ENCODE peak calls at places on chromosomes 6 and 20, in ten cellular contexts. P, R, S, I, D, X, W, H, J and N are unnamed samples.

GRCh38 chr6:88268508-88268907 is 102.4 kb upstream of the CNR1 start:
- DNase-seq in P (no peak), R (no peak), I (no peak), D (no peak), S (no peak), X (no peak), H (no peak), W (no peak), J (peak), N (no peak)

GRCh38 chr20:56631318-56631989 is 2.3 kb downstream of the TFAP2C start:
- DNase-seq in I (no peak), J (peak), R (no peak), X (no peak), P (no peak), D (no peak), W (no peak), H (no peak), S (no peak), N (no peak)

GRCh38 chr6:131033631-131034030 is 29.4 kb downstream of the EPB41L2 start:
- DNase-seq in D (no peak), J (no peak), I (no peak), W (no peak), P (no peak), X (no peak), H (no peak), R (no peak), S (no peak), N (no peak)

GRCh38 chr6:44598679-44599078 is 211.2 kb downstream of the CDC5L start:
- DNase-seq in R (no peak), H (no peak), D (no peak), J (no peak), X (no peak), W (no peak), S (no peak), I (no peak), P (no peak), N (no peak)

GRCh38 chr6:28488916-28489365 is 26.7 kb downstream of the GPX6 start:
- DNase-seq in P (peak), J (peak), S (peak), X (no peak), D (no peak), R (no peak), I (peak), H (peak), W (no peak), N (no peak)

GRCh38 chr6:144305985-144306384 is 20.9 kb downstream of the UTRN start:
- DNase-seq in W (no peak), S (no peak), I (no peak), H (peak), P (peak), D (no peak), X (peak), J (no peak), R (no peak), N (no peak)

GRCh38 chr6:34154668-34155447 is 9.0 kb upstream of the GRM4 start:
- DNase-seq in D (no peak), H (peak), X (peak), R (peak), P (peak), W (peak), S (peak), J (peak), I (peak), N (peak)

GRCh38 chr6:128233501-128233900 is 286.9 kb downstream of the PTPRK start:
- DNase-seq in R (no peak), W (no peak), S (no peak), P (no peak), J (no peak), X (no peak), D (no peak), I (no peak), H (no peak), N (no peak)

GRCh38 chr6:11868392-11868791 is 89.8 kb upstream of the ADTRP start:
- DNase-seq in R (no peak), H (no peak), S (no peak), X (no peak), D (no peak), W (no peak), P (no peak), I (no peak), J (no peak), N (no peak)

GRCh38 chr20:50331469-50332251 is 141.0 kb downstream of the CEBPB start:
- DNase-seq in J (no peak), X (no peak), R (no peak), I (no peak), D (no peak), S (no peak), W (no peak), P (no peak), H (no peak), N (no peak)

GRCh38 chr6:13593720-13594119 is 19.3 kb downstream of the SIRT5 start:
- DNase-seq in P (peak), J (no peak), H (no peak), W (no peak), X (no peak), S (no peak), D (no peak), I (no peak), R (no peak), N (no peak)

GRCh38 chr20:53016534-53017042 is 44.4 kb downstream of the TSHZ2 start:
- DNase-seq in D (no peak), R (no peak), I (no peak), S (no peak), W (no peak), J (no peak), P (no peak), X (no peak), H (no peak), N (no peak)

GRCh38 chr6:72674842-72675241 is 53.0 kb downstream of the KCNQ5 start:
- DNase-seq in D (no peak), X (no peak), I (no peak), P (no peak), S (no peak), W (no peak), H (no peak), J (no peak), R (no peak), N (no peak)

GRCh38 chr20:6636209-6637159 is 131.0 kb upstream of the BMP2 start:
- DNase-seq in H (peak), X (no peak), J (peak), D (no peak), R (no peak), I (no peak), W (peak), S (no peak), P (peak), N (no peak)

GRCh38 chr6:79613912-79614311 is 17.2 kb upstream of the SH3BGRL2 start:
- DNase-seq in D (no peak), P (no peak), J (no peak), W (no peak), R (no peak), S (no peak), X (no peak), I (no peak), H (no peak), N (no peak)

GRCh38 chr6:107600936-107601335 is 111.0 kb downstream of the SOBP start:
- DNase-seq in P (peak), I (no peak), H (peak), W (peak), D (no peak), R (peak), J (peak), X (no peak), S (no peak), N (no peak)